ENCODE peak calls at places on chromosomes 2 and 18, in five cellular contexts. Z is GM12878, R is HCT116, M is K562, G is HepG2. Q is an unnamed sample.

GRCh38 chr18:68721681-68722583 is 7.0 kb upstream of the TMX3 start:
- DNase-seq in M (no peak), Z (peak; percentile 30), R (no peak), G (no peak), Q (no peak)

GRCh38 chr2:17646096-17646554 is 105.6 kb downstream of the VSNL1 start:
- DNase-seq in M (peak; percentile 38), R (peak; percentile 44), G (peak; percentile 83), Z (peak; percentile 45), Q (no peak)

GRCh38 chr18:36348971-36349417 is 51.5 kb downstream of the FHOD3 start:
- DNase-seq in M (no peak), G (no peak), R (no peak), Z (no peak), Q (no peak)

GRCh38 chr2:121356058-121356640 is 71.1 kb upstream of the TFCP2L1 start:
- DNase-seq in Z (no peak), G (peak; percentile 55), R (peak; percentile 48), M (peak; percentile 58), Q (peak; percentile 71)

GRCh38 chr2:8229546-8229986 is 452.3 kb upstream of the ID2 start:
- DNase-seq in Z (no peak), G (peak; percentile 28), R (peak; percentile 15), M (peak; percentile 69), Q (no peak)

GRCh38 chr2:118535818-118536212 is 311.6 kb downstream of the EN1 start:
- DNase-seq in M (no peak), G (no peak), R (no peak), Z (no peak), Q (no peak)

GRCh38 chr2:9799729-9800632 is 43.3 kb upstream of the TAF1B start:
- DNase-seq in Z (peak; percentile 47), G (peak; percentile 77), M (peak; percentile 89), R (peak; percentile 72), Q (peak; percentile 83)

GRCh38 chr2:127810156-127810636 is 775 bp downstream of the WDR33 start:
- DNase-seq in R (no peak), G (no peak), Z (no peak), M (peak; percentile 35), Q (no peak)

GRCh38 chr2:1546023-1546591 is 132.8 kb downstream of the TPO start:
- DNase-seq in M (peak; percentile 60), G (peak; percentile 28), R (peak; percentile 23), Z (no peak), Q (peak; percentile 71)

GRCh38 chr2:216210711-216211131 is 101.6 kb downstream of the XRCC5 start:
- DNase-seq in G (no peak), R (no peak), M (no peak), Z (no peak), Q (no peak)

GRCh38 chr18:31275722-31276463 is 42.1 kb upstream of the DSG1 start:
- DNase-seq in Z (no peak), M (no peak), G (no peak), R (peak; percentile 18), Q (no peak)

GRCh38 chr18:56283346-56283745 is 355.0 kb downstream of the TXNL1 start:
- DNase-seq in Z (no peak), M (no peak), R (no peak), G (no peak), Q (no peak)

GRCh38 chr2:223943561-223944008 is 1.6 kb downstream of the WDFY1 start:
- DNase-seq in Z (no peak), M (peak; percentile 26), G (peak; percentile 45), R (no peak), Q (no peak)

GRCh38 chr2:203808041-203808750 is 59.4 kb upstream of the CTLA4 start:
- DNase-seq in R (no peak), G (no peak), Z (no peak), M (no peak), Q (no peak)

GRCh38 chr2:38474833-38475566 is 97.9 kb upstream of the ATL2 start:
- DNase-seq in Z (no peak), G (peak; percentile 48), R (no peak), M (peak; percentile 69), Q (no peak)

GRCh38 chr2:128320609-128321420 is 2.1 kb upstream of the HS6ST1 start:
- DNase-seq in R (no peak), G (no peak), M (no peak), Z (no peak), Q (no peak)

GRCh38 chr2:159133795-159134194 is 152.7 kb downstream of the WDSUB1 start:
- DNase-seq in G (no peak), Z (no peak), R (no peak), M (no peak), Q (no peak)
- TF ChIP-seq SRF in G (no peak), Z (no peak), R (no peak), M (no peak), Q (no peak)

GRCh38 chr18:9925369-9925768 is 11.6 kb downstream of the VAPA start:
- DNase-seq in G (no peak), Z (no peak), M (no peak), R (no peak), Q (no peak)

GRCh38 chr18:9925795-9926194 is 12.0 kb downstream of the VAPA start:
- DNase-seq in M (no peak), G (no peak), Z (no peak), R (no peak), Q (no peak)

GRCh38 chr18:9922592-9923308 is 8.9 kb downstream of the VAPA start:
- DNase-seq in Z (no peak), G (no peak), R (no peak), M (no peak), Q (no peak)

GRCh38 chr18:9926223-9926894 is 12.5 kb downstream of the VAPA start:
- DNase-seq in R (no peak), M (no peak), Z (no peak), G (no peak), Q (no peak)

GRCh38 chr18:9924371-9924943 is 10.6 kb downstream of the VAPA start:
- DNase-seq in Z (no peak), R (no peak), G (no peak), M (no peak), Q (no peak)
- H3K4me1 ChIP-seq in Z (peaks cover 28% of the 10 kb centered on the region), R (peaks cover 11% of the 10 kb centered on the region), G (peaks cover 84% of the 10 kb centered on the region), M (peaks cover 79% of the 10 kb centered on the region), Q (peaks cover 10% of the 10 kb centered on the region)

GRCh38 chr2:157334335-157334734 is 8.7 kb upstream of the ERMN start:
- DNase-seq in R (no peak), M (no peak), G (no peak), Z (no peak), Q (no peak)

GRCh38 chr2:157334797-157335196 is 9.2 kb upstream of the ERMN start:
- DNase-seq in M (no peak), G (no peak), R (no peak), Z (no peak), Q (no peak)

GRCh38 chr2:157333304-157334047 is 7.9 kb upstream of the ERMN start:
- DNase-seq in M (no peak), Z (no peak), R (no peak), G (no peak), Q (no peak)

GRCh38 chr2:157338013-157338412 is 12.4 kb upstream of the ERMN start:
- DNase-seq in G (no peak), Z (no peak), M (no peak), R (no peak), Q (no peak)

GRCh38 chr2:157336137-157336721 is 10.6 kb upstream of the ERMN start:
- DNase-seq in G (peak; percentile 44), R (peak; percentile 39), M (peak; percentile 53), Z (no peak), Q (no peak)
- TF ChIP-seq SRF in G (no peak), R (no peak), M (no peak), Z (no peak), Q (no peak)

DNA sequence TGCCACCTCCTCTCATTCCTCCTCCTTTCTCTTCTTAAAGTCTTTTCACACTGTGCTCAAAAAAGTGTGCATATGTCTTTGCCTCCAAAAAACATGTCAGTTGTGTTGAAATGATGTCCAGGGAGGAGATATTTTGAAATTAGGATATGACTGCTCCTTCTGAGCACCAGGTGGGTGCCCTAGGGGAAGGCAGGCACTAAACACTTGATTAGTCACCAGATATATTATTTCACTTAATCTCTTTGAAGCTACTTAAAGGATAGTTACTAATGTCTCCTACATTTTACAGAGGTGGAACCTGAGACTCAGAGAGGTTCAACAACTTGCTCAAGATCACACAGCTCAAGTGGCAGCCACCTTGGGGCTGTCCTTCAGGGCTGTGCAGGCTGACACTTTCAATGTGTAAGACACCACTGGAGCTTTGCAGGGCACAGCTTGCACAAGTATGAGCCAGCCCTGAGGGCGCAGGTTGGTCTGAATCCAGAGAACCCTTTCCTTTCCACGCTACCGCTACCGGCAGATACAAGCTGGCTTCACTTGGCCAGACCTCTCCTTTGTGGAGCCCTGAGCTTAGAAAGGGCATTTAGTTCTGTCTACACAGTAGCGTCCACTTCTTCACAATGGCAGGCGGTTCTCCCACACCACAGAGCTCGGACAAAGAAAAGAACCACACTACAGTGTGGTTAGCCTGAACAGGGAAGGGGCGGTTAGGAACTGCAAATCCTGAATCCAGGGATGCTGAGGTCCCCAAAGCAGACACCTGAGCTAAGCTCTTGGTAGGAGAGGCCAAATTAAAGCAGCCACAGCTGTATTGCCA is 16.4 kb downstream of the ALPK2 start:
- DNase-seq in R (no peak), M (no peak), G (no peak), Z (no peak), Q (no peak)
- H3K4me1 ChIP-seq in R (peaks cover 18% of the 10 kb centered on the region), M (no peaks in the 10 kb centered on the region), G (peaks cover 13% of the 10 kb centered on the region), Z (peaks cover 35% of the 10 kb centered on the region), Q (peaks cover 11% of the 10 kb centered on the region)

DNA sequence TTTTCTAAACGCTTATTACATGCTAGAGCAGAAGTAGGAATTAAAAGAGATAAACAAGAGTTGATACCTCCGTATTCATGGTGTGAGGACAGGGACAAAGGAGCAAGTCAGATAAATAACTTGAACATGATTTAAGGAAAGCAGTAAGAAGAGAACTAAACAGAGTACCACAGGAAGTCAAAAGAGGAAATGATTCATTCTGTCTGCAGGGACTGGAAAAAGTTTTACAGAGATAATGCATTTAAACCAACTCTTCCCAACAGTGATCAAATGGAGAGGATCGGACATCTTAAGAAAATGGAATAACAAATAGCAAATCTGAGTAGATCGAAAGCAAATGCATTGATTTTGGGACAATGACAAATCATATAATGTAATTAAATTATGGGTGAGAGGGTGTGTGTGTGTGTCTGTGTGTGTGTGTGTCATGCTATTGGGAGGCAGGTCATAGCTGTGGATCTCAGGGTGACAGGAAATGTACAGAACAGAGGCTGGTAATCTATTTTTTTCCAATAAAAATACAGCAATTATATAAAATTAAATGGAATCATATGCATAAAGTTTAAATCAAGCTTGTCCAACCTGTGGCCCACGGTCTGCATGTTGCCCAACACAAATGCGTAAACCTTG is 113.4 kb downstream of the MC4R start:
- DNase-seq in Z (no peak), G (no peak), R (no peak), M (no peak), Q (no peak)
- TF ChIP-seq SRF in Z (no peak), G (no peak), R (no peak), M (no peak), Q (no peak)